ENCODE peak calls at places on chromosomes 11 and 22, in six cellular contexts. G, E, B, Y, L and J are unnamed samples.

GRCh38 chr11:44564198-44564597 is 1.3 kb upstream of the CD82 start:
- DNase-seq in B (no peak), E (peak), L (peak), Y (no peak), G (peak), J (no peak)

GRCh38 chr22:27561301-27561820 is 240.2 kb downstream of the MN1 start:
- DNase-seq in B (no peak), Y (no peak), G (no peak), L (no peak), E (no peak), J (no peak)

GRCh38 chr11:6413791-6414231 is 5.1 kb downstream of the APBB1 start:
- DNase-seq in B (no peak), E (no peak), G (no peak), Y (no peak), L (no peak), J (no peak)

GRCh38 chr22:50485221-50486131 is 1.2 kb upstream of the MIOX start:
- DNase-seq in G (peak), L (no peak), B (no peak), Y (no peak), E (no peak), J (no peak)

GRCh38 chr11:2691991-2692841 is 7.6 kb downstream of the KCNQ1OT1 start:
- DNase-seq in G (no peak), L (no peak), E (peak), B (no peak), Y (no peak), J (peak)

GRCh38 chr11:23932485-23932898 is 564.4 kb upstream of the LUZP2 start:
- DNase-seq in B (no peak), E (peak), Y (no peak), L (peak), G (no peak), J (no peak)

GRCh38 chr11:45089251-45089650 is 57.2 kb upstream of the PRDM11 start:
- DNase-seq in B (peak), E (peak), L (peak), G (peak), Y (peak), J (peak)

GRCh38 chr11:31903225-31904074 is 92.3 kb upstream of the PAX6 start:
- DNase-seq in Y (no peak), E (no peak), B (no peak), L (no peak), G (no peak), J (no peak)

GRCh38 chr11:62464655-62465054 is 45.8 kb downstream of the SCGB1A1 start:
- DNase-seq in E (no peak), Y (no peak), G (no peak), L (no peak), B (no peak), J (no peak)

GRCh38 chr22:44668190-44668885 is 33.7 kb upstream of the PRR5 start:
- DNase-seq in L (no peak), Y (no peak), B (no peak), E (no peak), G (no peak), J (no peak)

GRCh38 chr22:31526275-31526674 is 29.9 kb downstream of the SFI1 start:
- DNase-seq in B (no peak), Y (no peak), L (no peak), G (no peak), E (no peak), J (no peak)

GRCh38 chr11:96102664-96103068 is 178.8 kb upstream of the MTMR2 start:
- DNase-seq in L (peak), Y (peak), E (no peak), G (no peak), B (no peak), J (no peak)

DNA sequence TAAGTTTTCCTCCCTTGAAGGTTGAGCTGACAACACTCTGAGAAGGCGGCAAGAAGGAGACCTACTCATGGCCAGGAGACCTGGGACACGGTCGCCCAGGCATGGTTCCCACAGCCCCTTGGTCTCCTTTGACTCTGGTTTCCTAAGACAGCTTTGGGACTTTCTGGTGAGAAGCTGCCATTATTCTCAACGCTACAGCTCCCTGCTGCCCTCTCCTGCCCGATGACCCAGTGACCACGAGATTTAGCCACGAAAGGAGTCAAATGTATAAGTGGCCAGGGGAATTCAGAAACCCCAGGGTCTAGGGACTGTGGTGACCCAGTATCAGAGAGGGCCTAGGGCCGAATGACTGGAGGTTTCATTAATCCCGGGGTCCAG is 696 bp upstream of the SDF2L1 start:
- DNase-seq in G (no peak), Y (no peak), L (peak), E (peak), B (no peak), J (no peak)
- TF ChIP-seq CTCF in G (peak), Y (peak), L (peak), E (peak), B (no peak), J (peak)

GRCh38 chr22:22460060-22460459 is 48.5 kb downstream of the ZNF280B start:
- DNase-seq in B (no peak), Y (no peak), E (no peak), L (no peak), G (no peak), J (no peak)

GRCh38 chr22:22458896-22459588 is 49.5 kb downstream of the ZNF280B start:
- DNase-seq in G (no peak), Y (no peak), B (no peak), E (no peak), L (no peak), J (no peak)

GRCh38 chr22:22461583-22461982 is 47.0 kb downstream of the ZNF280B start:
- DNase-seq in Y (no peak), L (no peak), E (no peak), G (no peak), B (no peak), J (no peak)

GRCh38 chr22:22461111-22461510 is 47.4 kb downstream of the ZNF280B start:
- DNase-seq in G (no peak), Y (no peak), L (no peak), E (no peak), B (no peak), J (no peak)

DNA sequence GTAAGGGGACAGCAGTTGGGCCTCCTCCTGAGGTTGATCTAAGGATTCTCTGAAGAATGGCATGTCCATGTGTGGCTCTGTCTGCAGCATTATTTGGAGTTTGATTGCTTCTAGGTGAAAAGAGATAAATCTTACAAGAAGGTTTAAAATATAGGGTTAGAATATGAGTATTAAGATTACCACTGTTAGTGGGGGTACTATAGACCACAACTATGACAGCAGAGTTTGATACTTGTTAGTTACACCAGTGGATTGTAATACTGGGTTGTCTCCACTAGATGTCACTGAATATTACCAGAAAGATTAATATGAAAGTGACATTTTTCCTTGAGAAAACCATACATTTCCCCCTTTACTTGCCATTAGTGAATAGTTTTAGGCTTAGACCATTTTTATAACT is 47.9 kb downstream of the ZNF280B start:
- DNase-seq in G (no peak), L (peak), Y (no peak), B (no peak), E (no peak), J (no peak)
- TF ChIP-seq CTCF in G (no peak), L (peak), Y (peak), B (no peak), E (peak), J (peak)

GRCh38 chr11:134390706-134391105 is 21.3 kb downstream of the B3GAT1 start:
- DNase-seq in Y (no peak), B (no peak), G (no peak), L (no peak), E (no peak), J (no peak)

GRCh38 chr11:134392953-134393615 is 19.0 kb downstream of the B3GAT1 start:
- DNase-seq in L (no peak), G (no peak), B (no peak), Y (no peak), E (no peak), J (no peak)

GRCh38 chr11:134391656-134392055 is 20.4 kb downstream of the B3GAT1 start:
- DNase-seq in L (no peak), E (no peak), B (no peak), Y (no peak), G (no peak), J (no peak)

GRCh38 chr11:134389464-134390180 is 22.4 kb downstream of the B3GAT1 start:
- DNase-seq in L (no peak), B (no peak), Y (no peak), G (no peak), E (no peak), J (no peak)

DNA sequence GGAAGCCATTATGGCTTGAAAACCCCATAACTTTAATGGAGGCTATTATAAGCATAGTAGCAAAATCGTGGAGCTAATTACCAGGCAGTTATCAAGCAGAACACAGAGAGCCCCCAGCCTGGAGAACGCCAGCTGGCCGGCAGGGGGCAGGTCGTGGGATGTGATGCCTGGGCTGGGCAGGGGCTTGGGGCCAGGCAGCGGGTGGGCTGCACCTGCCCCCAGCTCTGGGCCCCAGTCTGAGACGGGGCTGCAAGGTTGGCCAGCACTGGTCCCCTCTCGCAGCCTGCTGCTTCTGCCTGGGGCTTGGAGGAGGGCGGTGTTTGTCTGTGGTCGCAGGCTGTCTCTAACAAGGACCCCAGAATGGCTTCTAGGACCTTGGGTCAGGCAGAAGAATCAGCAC is 20.9 kb downstream of the B3GAT1 start:
- DNase-seq in Y (no peak), L (no peak), G (no peak), B (no peak), E (no peak), J (no peak)
- TF ChIP-seq CTCF in Y (no peak), L (no peak), G (no peak), B (no peak), E (no peak), J (no peak)

DNA sequence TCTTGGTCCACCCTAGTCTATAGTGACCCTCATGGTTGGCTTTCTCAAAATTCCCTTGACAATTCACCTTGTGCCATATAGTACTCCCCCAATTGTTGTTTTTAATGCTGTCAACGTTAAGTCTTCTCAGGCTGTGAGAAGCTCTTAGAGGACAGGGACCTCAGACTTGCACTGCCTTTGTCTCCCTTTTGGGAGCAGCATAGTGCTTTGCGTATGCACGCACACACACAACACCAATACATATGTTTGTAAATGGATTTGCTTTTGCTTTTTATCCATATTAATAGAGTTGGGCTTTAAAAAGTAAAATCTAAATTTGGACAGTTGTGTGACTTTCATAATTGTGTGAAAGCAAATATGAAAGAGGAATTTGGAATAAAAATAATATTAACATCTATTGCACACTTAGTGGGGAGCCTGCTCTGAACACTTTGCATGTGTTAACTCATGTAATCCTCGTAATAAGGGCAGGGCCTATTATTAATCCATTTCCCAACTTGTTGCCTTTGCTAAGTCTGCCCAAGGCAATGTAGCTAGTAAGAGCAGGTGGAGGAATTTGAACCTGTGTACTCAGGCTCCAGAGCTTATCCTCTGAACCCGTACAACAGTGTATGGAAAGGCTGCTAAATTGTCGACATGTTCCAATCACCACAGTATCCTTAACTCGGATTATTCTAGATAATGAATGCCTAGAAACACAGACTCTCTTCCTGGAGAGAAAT is 257.7 kb upstream of the NARS2 start:
- DNase-seq in B (no peak), E (no peak), L (no peak), Y (no peak), G (no peak), J (no peak)
- TF ChIP-seq CTCF in B (no peak), E (no peak), L (no peak), Y (no peak), G (no peak), J (no peak)

GRCh38 chr22:40838486-40838885 is 18.0 kb downstream of the ST13 start:
- DNase-seq in G (no peak), E (no peak), L (no peak), B (no peak), Y (no peak), J (no peak)
- TF ChIP-seq CTCF in G (no peak), E (no peak), L (no peak), B (no peak), Y (no peak), J (no peak)

GRCh38 chr11:70180906-70181305 is 22.2 kb upstream of the FADD start:
- DNase-seq in G (no peak), Y (no peak), B (no peak), L (no peak), E (no peak), J (no peak)

GRCh38 chr11:70182266-70182665 is 20.8 kb upstream of the FADD start:
- DNase-seq in Y (no peak), L (no peak), E (no peak), G (no peak), B (no peak), J (no peak)

GRCh38 chr11:70174846-70175764 is 28.0 kb upstream of the FADD start:
- DNase-seq in G (no peak), E (no peak), B (no peak), L (no peak), Y (no peak), J (no peak)

GRCh38 chr11:70173018-70173417 is 30.1 kb upstream of the FADD start:
- DNase-seq in E (no peak), Y (no peak), G (no peak), L (no peak), B (no peak), J (no peak)

GRCh38 chr11:70176940-70177689 is 26.0 kb upstream of the FADD start:
- DNase-seq in Y (no peak), L (peak), E (no peak), G (no peak), B (no peak), J (peak)
- TF ChIP-seq CTCF in Y (peak), L (peak), E (peak), G (no peak), B (peak), J (peak)

GRCh38 chr22:42645938-42646568 is 3.1 kb downstream of the CYB5R3 start:
- DNase-seq in L (no peak), G (peak), E (no peak), Y (no peak), B (no peak), J (no peak)

GRCh38 chr22:42648368-42649260 is 578 bp downstream of the CYB5R3 start:
- DNase-seq in E (peak), B (no peak), Y (no peak), L (peak), G (peak), J (peak)

GRCh38 chr22:42648017-42648367 is 1.2 kb downstream of the CYB5R3 start:
- DNase-seq in B (no peak), L (no peak), E (no peak), G (no peak), Y (no peak), J (no peak)

GRCh38 chr22:42645341-42645937 is 3.8 kb downstream of the CYB5R3 start:
- DNase-seq in G (peak), B (no peak), L (no peak), E (peak), Y (no peak), J (no peak)

DNA sequence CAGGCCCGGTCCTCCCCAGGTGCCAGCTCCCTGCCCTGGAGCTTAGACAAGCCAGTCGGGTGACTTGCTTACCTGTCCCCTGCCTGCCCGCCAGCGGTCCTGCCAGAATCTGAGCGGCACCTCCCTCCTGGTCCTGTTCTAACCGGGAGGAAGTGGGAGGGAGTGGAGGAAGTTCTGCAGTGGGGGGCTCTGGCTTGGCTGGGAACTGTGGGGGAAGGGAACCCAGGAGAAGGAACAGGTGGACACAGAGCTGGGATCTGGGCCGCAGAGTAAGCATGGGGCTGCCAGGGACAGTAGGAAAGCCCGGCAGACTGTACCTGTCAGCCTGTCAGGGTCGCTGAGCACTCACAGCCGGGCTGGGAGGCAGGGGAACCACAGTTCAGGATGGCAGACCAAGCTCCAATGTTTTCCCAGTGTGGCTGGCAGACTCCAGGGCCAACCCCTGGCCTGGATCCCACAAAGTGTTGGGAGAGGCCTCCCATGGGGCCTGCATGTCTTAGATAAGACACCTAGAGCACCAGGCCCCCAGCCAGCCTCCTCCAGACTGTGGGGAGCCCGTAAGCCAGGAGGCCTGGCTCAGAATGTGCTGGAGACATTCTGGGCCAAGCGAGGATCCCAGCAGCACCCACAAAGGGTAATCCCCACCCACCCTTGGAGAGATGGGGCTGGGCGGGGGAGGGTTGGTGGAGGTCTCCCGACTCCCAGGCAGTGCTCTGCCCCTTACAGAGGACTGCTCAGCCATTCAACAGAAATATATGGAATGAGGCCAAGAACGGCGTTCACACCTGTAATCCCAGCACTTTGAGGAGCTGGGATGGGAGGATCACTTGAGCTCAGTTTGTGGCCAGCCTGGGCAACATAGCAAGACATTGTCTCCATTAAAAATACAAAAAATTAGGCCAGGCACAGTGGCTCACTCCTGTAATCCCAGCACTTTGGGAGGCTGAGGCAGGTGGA is 2.3 kb downstream of the CYB5R3 start:
- DNase-seq in L (no peak), Y (no peak), B (no peak), G (peak), E (no peak), J (no peak)
- TF ChIP-seq CTCF in L (no peak), Y (no peak), B (no peak), G (no peak), E (no peak), J (no peak)

DNA sequence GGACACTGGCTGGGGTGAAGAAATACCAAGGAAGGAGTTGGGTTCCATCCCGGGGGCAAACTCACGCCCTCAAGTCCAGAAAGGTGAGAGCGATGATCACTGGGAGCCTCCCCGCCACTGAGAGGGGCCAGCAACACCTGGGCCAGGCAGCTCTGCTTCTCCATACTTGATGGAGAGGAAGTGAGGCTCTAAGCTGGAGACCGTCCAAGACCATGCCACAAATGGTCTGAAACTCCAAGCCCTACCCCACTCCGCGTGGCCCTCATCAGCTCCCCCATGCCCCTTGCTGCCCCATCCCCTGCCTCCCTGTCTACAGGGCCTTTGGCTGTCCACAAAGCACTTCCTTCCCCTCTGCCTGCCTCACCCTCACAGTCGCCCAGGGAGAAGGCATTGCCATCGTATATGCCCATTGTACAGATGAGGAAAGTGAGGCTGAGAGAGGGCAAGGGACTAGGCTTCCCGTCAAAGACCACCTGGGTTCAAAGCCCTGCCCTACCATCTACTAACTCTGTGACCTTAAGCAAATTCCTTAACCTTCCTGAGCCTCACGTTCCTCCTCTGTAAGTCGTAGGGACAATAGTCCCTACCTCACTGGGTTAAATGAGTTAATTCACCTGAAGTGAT is 4.4 kb upstream of the PDGFB start:
- DNase-seq in G (no peak), B (no peak), Y (no peak), L (no peak), E (no peak), J (no peak)
- TF ChIP-seq CTCF in G (no peak), B (no peak), Y (no peak), L (no peak), E (no peak), J (no peak)

DNA sequence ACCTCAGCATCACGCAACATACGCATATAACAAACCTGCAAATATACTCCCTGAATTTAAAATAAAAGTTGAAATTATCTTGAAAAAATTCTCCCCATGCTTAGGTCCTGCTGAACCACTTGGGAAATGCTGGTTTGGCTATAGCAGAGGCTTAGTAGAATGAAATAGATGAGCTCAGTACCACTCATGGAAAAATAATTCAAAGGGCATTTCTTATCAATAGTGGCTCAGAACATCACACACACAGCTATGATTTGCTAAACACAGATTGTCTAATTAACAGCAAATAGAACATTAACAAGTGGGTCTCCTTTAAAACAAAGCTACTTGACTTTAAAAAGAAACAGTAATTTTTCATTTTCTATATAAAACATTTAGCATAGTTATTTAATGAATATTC is 21.5 kb downstream of the ELMOD1 start:
- DNase-seq in B (no peak), G (no peak), Y (no peak), L (no peak), E (no peak), J (no peak)
- TF ChIP-seq CTCF in B (no peak), G (no peak), Y (no peak), L (no peak), E (no peak), J (no peak)